ENCODE peak calls at places on chromosome 10, in ten cellular contexts. F is kidney, M is foreskin fibroblast, V is WERI-Rb-1, K is cardiac fibroblast, L is adrenal gland, T is heart right ventricle, S is BJ, G is colonic mucosa, B is tibial nerve. Y is an unnamed sample.
A peak's percentile ranks its signal among the peaks of the same experiment; 100 is the strongest.

GRCh38 chr10:113335603-113336002 is 217.2 kb upstream of the HABP2 start:
- DNase-seq in F (no peak), M (peak; percentile 65), V (no peak), K (peak; percentile 54), L (no peak), T (no peak), S (no peak), G (no peak), B (no peak), Y (peak; percentile 1)

GRCh38 chr10:122861724-122862161 is 16.1 kb upstream of the CUZD1 start:
- DNase-seq in F (no peak), M (peak; percentile 80), V (no peak), K (peak; percentile 59), L (no peak), T (no peak), S (no peak), G (no peak), B (no peak), Y (peak; percentile 77)

GRCh38 chr10:13388478-13388877 is 40.4 kb upstream of the SEPHS1 start:
- DNase-seq in F (no peak), M (no peak), V (no peak), K (no peak), L (no peak), T (no peak), S (no peak), G (no peak), B (no peak), Y (no peak)

GRCh38 chr10:3622845-3623621 is 162.0 kb downstream of the KLF6 start:
- DNase-seq in F (no peak), M (peak; percentile 30), V (no peak), K (peak; percentile 51), L (no peak), T (no peak), S (peak; percentile 4), G (no peak), B (no peak), Y (peak; percentile 55)

GRCh38 chr10:4440260-4440659 is 385.7 kb upstream of the AKR1E2 start:
- DNase-seq in F (no peak), M (no peak), V (no peak), K (no peak), L (no peak), T (no peak), S (no peak), G (no peak), B (no peak), Y (no peak)

GRCh38 chr10:23994459-23995046 is 214.4 kb upstream of the KIAA1217 start:
- DNase-seq in F (no peak), M (peak; percentile 34), V (peak; percentile 47), K (peak; percentile 63), L (peak; percentile 77), T (peak; percentile 61), S (no peak), G (peak; percentile 67), B (peak; percentile 80), Y (peak; percentile 39)

GRCh38 chr10:88557659-88558058 is 25.5 kb downstream of the RNLS start:
- DNase-seq in F (no peak), M (peak; percentile 82), V (no peak), K (peak; percentile 57), L (no peak), T (no peak), S (no peak), G (no peak), B (no peak), Y (peak; percentile 81)

GRCh38 chr10:70578371-70578947 is 24.1 kb downstream of the PRF1 start:
- DNase-seq in F (peak; percentile 12), M (no peak), V (no peak), K (peak; percentile 52), L (no peak), T (no peak), S (no peak), G (no peak), B (no peak), Y (peak; percentile 56)

GRCh38 chr10:84605802-84606201 is 277.4 kb downstream of the CCSER2 start:
- DNase-seq in F (no peak), M (no peak), V (no peak), K (no peak), L (no peak), T (no peak), S (no peak), G (no peak), B (no peak), Y (no peak)

GRCh38 chr10:6140141-6140841 is 51.5 kb downstream of the RBM17 start:
- DNase-seq in F (peak; percentile 78), M (no peak), V (no peak), K (no peak), L (no peak), T (no peak), S (no peak), G (peak; percentile 49), B (no peak), Y (no peak)

GRCh38 chr10:132185601-132186487 is 904 bp upstream of the DPYSL4 start:
- DNase-seq in F (peak; percentile 83), M (peak; percentile 67), V (no peak), K (peak; percentile 32), L (peak; percentile 63), T (no peak), S (no peak), G (peak; percentile 41), B (no peak), Y (peak; percentile 12)
- H3K4me3 ChIP-seq in F (no peak overlapping the region), M (no peak overlapping the region), V (peak overlapping the region; percentile 59), K (peak overlapping the region; percentile 30), L (peak overlapping the region; percentile 59), T (peak overlapping the region; percentile 57), S (peak overlapping the region; percentile 3), G (no peak overlapping the region), B (peak overlapping the region; percentile 21), Y (peak overlapping the region; percentile 24)

DNA sequence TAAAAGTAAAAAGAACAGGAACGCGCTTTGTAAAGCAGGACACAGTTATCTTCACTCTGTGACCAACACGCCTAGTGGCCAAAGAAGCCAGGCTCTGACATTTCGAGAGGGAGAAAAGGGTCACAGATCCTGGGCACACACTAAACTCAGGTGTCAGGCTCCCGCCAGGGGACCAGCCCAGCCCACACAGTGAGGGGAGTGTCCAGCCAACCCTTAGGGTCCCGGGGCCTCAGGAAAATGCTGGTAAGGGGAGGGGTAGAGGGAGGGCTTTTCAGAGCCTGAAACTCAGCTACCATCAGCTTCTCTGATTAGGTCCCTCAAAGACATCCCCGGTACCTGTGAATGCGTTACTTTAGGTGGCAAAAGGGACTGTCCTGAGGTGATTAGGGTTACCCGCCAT is 16.6 kb downstream of the ANXA11 start:
- DNase-seq in F (peak; percentile 41), M (no peak), V (no peak), K (no peak), L (no peak), T (no peak), S (no peak), G (no peak), B (no peak), Y (no peak)
- H3K4me3 ChIP-seq in F (no peak overlapping the region), M (no peak overlapping the region), V (no peak overlapping the region), K (no peak overlapping the region), L (no peak overlapping the region), T (no peak overlapping the region), S (no peak overlapping the region), G (no peak overlapping the region), B (no peak overlapping the region), Y (no peak overlapping the region)

GRCh38 chr10:95518455-95519131 is 42.6 kb downstream of the SORBS1 start:
- DNase-seq in F (no peak), M (no peak), V (no peak), K (no peak), L (no peak), T (no peak), S (no peak), G (no peak), B (no peak), Y (no peak)

GRCh38 chr10:95519132-95519487 is 42.1 kb downstream of the SORBS1 start:
- DNase-seq in F (no peak), M (no peak), V (no peak), K (no peak), L (no peak), T (peak; percentile 34), S (no peak), G (no peak), B (no peak), Y (no peak)

GRCh38 chr10:95517536-95518454 is 43.4 kb downstream of the SORBS1 start:
- DNase-seq in F (no peak), M (peak; percentile 15), V (no peak), K (peak; percentile 70), L (no peak), T (no peak), S (no peak), G (peak; percentile 56), B (no peak), Y (peak; percentile 17)

GRCh38 chr10:95513941-95514392 is 47.2 kb downstream of the SORBS1 start:
- DNase-seq in F (no peak), M (peak; percentile 42), V (no peak), K (peak; percentile 69), L (peak; percentile 58), T (peak; percentile 51), S (no peak), G (no peak), B (no peak), Y (peak; percentile 10)

DNA sequence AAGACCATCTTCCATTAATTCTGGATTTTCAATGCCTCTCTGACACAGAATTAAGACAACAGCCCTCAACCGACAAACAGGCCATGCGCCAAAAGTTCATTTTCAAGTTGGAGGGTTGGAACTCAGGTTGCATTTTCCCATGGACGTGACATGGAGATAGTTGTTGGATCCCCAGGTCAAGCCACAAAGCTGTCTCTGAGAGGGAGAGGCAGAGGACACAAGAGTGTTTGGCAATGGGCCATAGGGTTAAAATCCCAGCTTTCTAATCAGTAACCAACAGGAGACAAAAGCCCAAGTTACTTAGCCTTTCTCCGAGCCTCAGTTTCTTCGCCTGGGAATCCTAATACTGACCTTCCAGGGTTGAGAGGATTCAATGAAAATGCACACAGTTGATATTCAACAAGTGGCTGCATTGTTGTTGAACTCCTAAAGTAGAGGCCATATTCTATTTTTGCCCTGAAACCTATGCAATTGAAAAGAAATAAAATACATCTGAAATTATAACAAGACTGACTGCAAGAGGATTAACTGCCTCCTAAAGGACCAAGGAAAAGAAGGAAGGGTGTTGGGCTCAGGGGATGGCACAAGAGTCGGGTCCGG is 44.3 kb downstream of the SORBS1 start:
- DNase-seq in F (no peak), M (no peak), V (no peak), K (no peak), L (no peak), T (no peak), S (no peak), G (no peak), B (no peak), Y (no peak)
- H3K4me3 ChIP-seq in F (no peak overlapping the region), M (no peak overlapping the region), V (no peak overlapping the region), K (no peak overlapping the region), L (no peak overlapping the region), T (no peak overlapping the region), S (no peak overlapping the region), G (no peak overlapping the region), B (no peak overlapping the region), Y (no peak overlapping the region)

DNA sequence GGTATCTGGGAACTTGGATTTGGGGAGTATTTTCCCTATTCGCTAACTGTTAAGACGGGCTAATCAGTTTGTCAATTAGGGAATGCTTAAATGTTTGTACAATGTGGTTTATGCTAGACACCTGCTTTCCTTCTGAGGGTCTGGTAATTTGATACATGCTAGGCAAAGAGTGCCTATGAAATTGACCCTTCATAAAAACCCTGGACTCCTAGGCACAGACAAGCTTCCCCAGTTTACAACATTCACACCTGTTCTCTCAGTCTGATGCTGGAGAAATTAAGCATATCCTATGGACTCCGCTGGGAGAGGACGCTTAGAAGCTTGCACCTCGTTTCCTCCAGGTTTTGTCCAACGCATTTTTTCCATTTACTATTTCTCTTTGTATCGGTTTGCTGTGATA is 38.2 kb upstream of the NANOS1 start:
- DNase-seq in F (no peak), M (no peak), V (no peak), K (no peak), L (no peak), T (no peak), S (no peak), G (no peak), B (no peak), Y (no peak)
- H3K4me3 ChIP-seq in F (no peak overlapping the region), M (no peak overlapping the region), V (no peak overlapping the region), K (no peak overlapping the region), L (no peak overlapping the region), T (no peak overlapping the region), S (no peak overlapping the region), G (no peak overlapping the region), B (no peak overlapping the region), Y (no peak overlapping the region)

Y was measured in IMR-90.